ENCODE peak calls at places on chromosomes 7 and 10, in five cellular contexts. O is adrenal gland, A is heart left ventricle, R is heart right ventricle, L is tibial nerve. T is an unnamed sample.

GRCh38 chr7:6709808-6710207 is 3.1 kb upstream of the ZNF12 start:
- DNase-seq in O (no peak), A (no peak), R (no peak), L (no peak), T (no peak)

GRCh38 chr10:13162013-13162364 is 631 bp downstream of the MCM10 start:
- DNase-seq in O (no peak), A (no peak), R (no peak), L (no peak), T (no peak)

GRCh38 chr7:25643770-25644394 is 415.6 kb upstream of the NPVF start:
- DNase-seq in O (no peak), A (no peak), R (no peak), L (no peak), T (no peak)

GRCh38 chr10:43981232-43981631 is 332.6 kb upstream of the ZNF32 start:
- DNase-seq in O (no peak), A (no peak), R (no peak), L (no peak), T (no peak)

GRCh38 chr10:31030216-31030615 is 1.4 kb downstream of the ZNF438 start:
- DNase-seq in O (no peak), A (no peak), R (no peak), L (no peak), T (no peak)

GRCh38 chr10:101612872-101613271 is 24.8 kb downstream of the DPCD start:
- DNase-seq in O (no peak), A (no peak), R (no peak), L (no peak), T (no peak)

GRCh38 chr7:144459635-144460034 is 56.1 kb upstream of the NOBOX start:
- DNase-seq in O (no peak), A (no peak), R (no peak), L (no peak), T (no peak)

GRCh38 chr7:26735976-26736600 is 128.3 kb downstream of the SKAP2 start:
- DNase-seq in O (no peak), A (no peak), R (no peak), L (no peak), T (no peak)

GRCh38 chr10:101778781-101779543 is 3.0 kb upstream of the FGF8 start:
- DNase-seq in O (no peak), A (no peak), R (no peak), L (no peak), T (peak)

GRCh38 chr7:128103498-128104108 is 72.4 kb upstream of the LRRC4 start:
- DNase-seq in O (no peak), A (peak), R (peak), L (peak), T (peak)
- H3K4me3 ChIP-seq in O (peak), A (peak), R (peak), L (peak), T (no peak)

DNA sequence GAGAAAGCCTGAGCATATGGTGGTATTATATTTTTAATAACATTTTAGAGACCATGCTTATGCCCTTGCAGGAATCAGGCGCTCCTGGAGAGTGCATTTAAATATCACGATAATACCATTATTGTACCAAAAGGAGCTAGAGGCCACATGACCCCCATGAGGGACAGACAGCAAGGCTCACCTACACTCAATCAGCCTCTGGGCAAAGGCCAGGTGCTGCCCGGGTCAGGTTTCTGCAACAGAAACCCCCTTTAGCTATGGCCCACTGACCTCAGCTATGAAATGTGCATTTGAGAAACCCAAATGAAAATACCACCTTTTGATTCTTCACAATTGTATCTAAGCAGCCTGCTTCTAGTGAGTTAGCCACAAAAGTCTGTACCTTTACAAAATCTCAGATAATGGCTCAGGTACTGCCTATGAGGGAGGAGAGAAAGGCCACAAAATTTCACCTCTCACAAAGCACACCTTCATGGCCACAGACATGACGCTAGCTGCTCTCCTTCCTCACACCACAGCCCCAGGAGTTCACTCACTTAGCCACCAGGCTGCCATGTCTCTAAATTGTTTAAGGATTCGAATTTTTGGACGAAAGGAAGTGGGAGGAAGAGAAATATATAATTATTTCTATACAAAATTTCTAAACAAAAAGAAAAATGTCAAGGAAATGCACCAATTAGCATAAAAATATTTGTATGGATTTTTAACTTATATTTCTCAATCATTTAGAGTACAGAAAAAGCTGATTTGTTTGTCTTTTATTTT is 79.9 kb downstream of the GLI3 start:
- DNase-seq in O (no peak), A (no peak), R (no peak), L (no peak), T (no peak)
- TF ChIP-seq CTCF in O (no peak), A (no peak), R (no peak), L (no peak), T (no peak)

GRCh38 chr10:26939290-26939956 is 78.7 kb upstream of the ABI1 start:
- DNase-seq in O (no peak), A (no peak), R (no peak), L (no peak), T (no peak)
- H3K27ac ChIP-seq in O (no peak), A (no peak), R (no peak), L (no peak), T (no peak)

GRCh38 chr7:54544356-54545240 is 2.4 kb downstream of the VSTM2A start:
- DNase-seq in O (no peak), A (no peak), R (no peak), L (no peak), T (peak)

GRCh38 chr7:54542920-54543539 is 855 bp downstream of the VSTM2A start:
- DNase-seq in O (no peak), A (no peak), R (no peak), L (no peak), T (no peak)

GRCh38 chr7:54538122-54538521 is 4.1 kb upstream of the VSTM2A start:
- DNase-seq in O (no peak), A (no peak), R (no peak), L (no peak), T (no peak)

GRCh38 chr7:54545241-54545563 is 3.0 kb downstream of the VSTM2A start:
- DNase-seq in O (no peak), A (no peak), R (no peak), L (no peak), T (no peak)

DNA sequence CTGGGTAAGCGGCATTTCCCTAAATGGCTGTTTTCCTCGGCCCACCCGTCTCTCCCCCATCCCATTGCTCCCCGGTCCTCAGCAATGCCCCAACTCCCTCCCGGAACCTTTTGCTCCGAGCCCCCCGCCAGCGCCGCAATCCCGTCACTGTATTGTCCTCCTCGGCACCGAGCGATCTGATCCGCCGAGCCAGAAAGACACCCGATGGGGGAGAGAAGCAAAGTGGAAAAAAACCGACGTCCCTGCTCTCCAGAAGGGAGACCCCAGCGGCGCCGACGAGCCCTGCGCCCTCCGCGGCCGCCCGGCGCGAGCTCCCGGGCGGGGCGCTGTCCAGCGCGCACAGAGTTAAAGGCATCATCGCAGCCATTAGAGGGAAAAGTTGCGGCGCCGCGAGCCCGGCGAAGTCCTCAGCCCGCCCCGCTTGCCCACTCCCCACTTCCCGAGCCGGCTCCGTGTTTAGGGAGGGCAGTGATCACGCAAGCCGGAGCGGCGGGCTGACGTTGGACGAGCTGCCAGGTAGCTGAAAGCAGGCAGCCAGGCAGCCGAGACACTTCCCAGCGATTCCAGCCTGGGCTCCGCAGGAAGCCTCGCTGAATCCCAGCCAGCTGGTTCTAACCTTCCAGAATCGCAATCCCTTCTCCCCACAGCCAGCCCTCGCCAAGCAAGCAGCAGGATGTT is at the start of gene VSTM2A:
- DNase-seq in O (no peak), A (no peak), R (no peak), L (no peak), T (no peak)
- H3K4me3 ChIP-seq in O (peak), A (peak), R (peak), L (no peak), T (peak)

DNA sequence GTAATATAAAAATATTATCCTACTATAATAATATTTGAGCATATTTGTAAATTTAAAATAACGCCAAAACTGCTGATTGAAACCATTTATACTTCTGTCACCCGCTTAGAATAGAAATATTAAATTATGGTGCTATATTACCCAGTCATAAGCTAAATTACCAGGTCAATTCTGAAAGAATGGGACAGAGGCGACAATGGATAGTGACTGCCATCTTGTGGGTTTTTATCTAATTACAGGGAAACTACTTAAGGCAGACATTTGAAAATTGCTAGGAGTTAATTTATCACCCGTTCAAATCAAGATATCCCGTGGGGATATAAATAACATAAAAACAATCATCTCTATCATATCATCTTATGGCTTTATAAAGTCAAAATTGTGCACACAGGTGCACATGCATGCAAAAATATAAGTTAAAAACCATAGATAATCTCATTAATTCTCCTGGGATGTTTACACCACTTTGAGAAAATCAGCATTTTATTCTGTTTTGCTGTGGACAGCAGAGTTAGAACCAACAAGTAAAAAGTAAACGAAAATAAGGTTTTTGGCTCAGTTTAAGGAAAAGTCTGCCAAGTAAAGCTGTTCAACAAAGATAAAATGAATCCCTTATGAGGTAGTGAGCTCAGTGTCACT is 41.3 kb upstream of the HPSE2 start:
- DNase-seq in O (no peak), A (no peak), R (no peak), L (no peak), T (no peak)
- TF ChIP-seq CTCF in O (no peak), A (no peak), R (no peak), L (no peak), T (no peak)

GRCh38 chr10:33154590-33154989 is 179.9 kb downstream of the NRP1 start:
- DNase-seq in O (no peak), A (no peak), R (no peak), L (no peak), T (no peak)

GRCh38 chr10:33155720-33156638 is 178.5 kb downstream of the NRP1 start:
- DNase-seq in O (no peak), A (no peak), R (no peak), L (no peak), T (peak)

GRCh38 chr10:33160151-33160550 is 174.3 kb downstream of the NRP1 start:
- DNase-seq in O (no peak), A (no peak), R (no peak), L (no peak), T (peak)

GRCh38 chr10:33153968-33154327 is 180.5 kb downstream of the NRP1 start:
- DNase-seq in O (no peak), A (no peak), R (no peak), L (no peak), T (no peak)

DNA sequence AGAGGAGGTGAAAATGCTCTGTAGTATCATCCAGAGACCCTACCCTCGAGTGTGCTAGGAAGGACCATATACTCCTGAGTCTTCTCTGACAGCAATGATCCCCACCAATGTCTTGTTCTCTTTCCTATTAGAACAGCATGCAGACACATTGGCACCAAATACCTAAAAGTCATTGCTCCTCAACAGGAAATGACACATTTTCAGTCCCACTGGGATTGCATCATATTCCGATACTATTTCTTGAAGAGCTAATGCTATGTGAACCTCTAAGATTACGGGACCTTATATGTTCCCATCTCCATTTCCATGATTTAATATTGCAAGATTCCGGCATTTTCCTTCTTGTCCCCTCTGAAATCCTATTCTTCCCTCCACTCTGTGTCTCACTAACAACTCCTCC is 177.4 kb downstream of the NRP1 start:
- DNase-seq in O (no peak), A (no peak), R (no peak), L (no peak), T (no peak)
- H3K27ac ChIP-seq in O (no peak), A (no peak), R (no peak), L (no peak), T (no peak)

GRCh38 chr10:1535337-1535957 is 201.9 kb downstream of the ADARB2 start:
- DNase-seq in O (no peak), A (no peak), R (no peak), L (no peak), T (no peak)
- H3K4me3 ChIP-seq in O (no peak), A (no peak), R (no peak), L (no peak), T (no peak)

GRCh38 chr7:99036531-99037175 is 107.3 kb downstream of the SMURF1 start:
- DNase-seq in O (peak), A (no peak), R (no peak), L (peak), T (no peak)
- TF ChIP-seq CTCF in O (peak), A (peak), R (no peak), L (peak), T (no peak)